ENCODE peak calls at places on chromosome 14, in ten cellular contexts. G is fibroblast of villous mesenchyme, W is substantia nigra, A is amniotic stem cell, M is neural progenitor cell, P is astrocyte of the cerebellum, J is RPMI7951, D is OCI-LY7, T is GM20000, F is uterus. U is an unnamed sample.

GRCh38 chr14:69719501-69719951 is 47.4 kb upstream of the SRSF5 start:
- DNase-seq in G (peak), W (no peak), A (peak), M (peak), P (peak), J (peak), D (no peak), T (no peak), F (peak), U (no peak)

GRCh38 chr14:90697577-90698206 is 118.5 kb downstream of the TTC7B start:
- DNase-seq in G (peak), W (peak), A (peak), M (peak), P (peak), J (peak), D (peak), T (peak), F (peak), U (peak)

GRCh38 chr14:36207500-36207899 is 31.0 kb upstream of the PTCSC3 start:
- DNase-seq in G (no peak), W (no peak), A (no peak), M (peak), P (no peak), J (peak), D (no peak), T (no peak), F (no peak), U (peak)

GRCh38 chr14:69878251-69878650 is 965 bp upstream of the SMOC1 start:
- DNase-seq in G (no peak), W (no peak), A (no peak), M (peak), P (no peak), J (no peak), D (no peak), T (no peak), F (no peak), U (no peak)

GRCh38 chr14:36241183-36241582 is 64.7 kb upstream of the PTCSC3 start:
- DNase-seq in G (peak), W (no peak), A (no peak), M (no peak), P (no peak), J (no peak), D (no peak), T (no peak), F (no peak), U (no peak)

GRCh38 chr14:43369710-43370109 is 1137.4 kb downstream of the FSCB start:
- DNase-seq in G (no peak), W (no peak), A (no peak), M (no peak), P (no peak), J (no peak), D (no peak), T (no peak), F (no peak), U (no peak)

GRCh38 chr14:98140862-98141261 is 1131.1 kb downstream of the BCL11B start:
- DNase-seq in G (no peak), W (no peak), A (no peak), M (no peak), P (no peak), J (no peak), D (no peak), T (no peak), F (no peak), U (no peak)

GRCh38 chr14:104299993-104300761 is 161.8 kb downstream of the KIF26A start:
- DNase-seq in G (no peak), W (no peak), A (no peak), M (no peak), P (no peak), J (no peak), D (no peak), T (no peak), F (peak), U (no peak)

GRCh38 chr14:35687335-35687939 is 121.7 kb downstream of the RALGAPA1 start:
- DNase-seq in G (peak), W (peak), A (peak), M (peak), P (peak), J (peak), D (peak), T (peak), F (no peak), U (peak)

GRCh38 chr14:98798099-98798498 is 473.9 kb downstream of the BCL11B start:
- DNase-seq in G (no peak), W (no peak), A (no peak), M (no peak), P (no peak), J (no peak), D (peak), T (no peak), F (no peak), U (no peak)

GRCh38 chr14:33026850-33027420 is 88.3 kb downstream of the NPAS3 start:
- DNase-seq in G (peak), W (peak), A (peak), M (no peak), P (peak), J (peak), D (no peak), T (no peak), F (no peak), U (no peak)

GRCh38 chr14:54567224-54567633 is 301 bp downstream of the SAMD4A start:
- DNase-seq in G (peak), W (no peak), A (no peak), M (peak), P (no peak), J (no peak), D (no peak), T (no peak), F (peak), U (peak)

GRCh38 chr14:58737511-58737910 is 99.7 kb downstream of the DACT1 start:
- DNase-seq in G (no peak), W (no peak), A (no peak), M (no peak), P (no peak), J (no peak), D (no peak), T (no peak), F (no peak), U (no peak)

GRCh38 chr14:104187931-104188726 is 49.7 kb downstream of the KIF26A start:
- DNase-seq in G (no peak), W (no peak), A (no peak), M (no peak), P (no peak), J (no peak), D (no peak), T (peak), F (no peak), U (peak)

GRCh38 chr14:64958201-64958600 is 13.9 kb downstream of the RAB15 start:
- DNase-seq in G (no peak), W (no peak), A (no peak), M (no peak), P (no peak), J (no peak), D (no peak), T (no peak), F (no peak), U (no peak)

GRCh38 chr14:21498540-21499526 is 12.3 kb downstream of the METTL3 start:
- DNase-seq in G (peak), W (no peak), A (peak), M (peak), P (peak), J (peak), D (peak), T (peak), F (no peak), U (peak)

GRCh38 chr14:80425686-80426085 is 214.4 kb upstream of the DIO2 start:
- DNase-seq in G (peak), W (no peak), A (peak), M (no peak), P (peak), J (peak), D (no peak), T (no peak), F (no peak), U (no peak)

GRCh38 chr14:26281280-26281998 is 316.4 kb downstream of the NOVA1 start:
- DNase-seq in G (peak), W (no peak), A (peak), M (no peak), P (peak), J (peak), D (no peak), T (no peak), F (no peak), U (peak)

GRCh38 chr14:83255015-83255726 is 1721.5 kb upstream of the SEL1L start:
- DNase-seq in G (peak), W (no peak), A (no peak), M (no peak), P (no peak), J (no peak), D (no peak), T (no peak), F (no peak), U (no peak)

GRCh38 chr14:70514168-70515069 is 20.4 kb downstream of the ADAM20 start:
- DNase-seq in G (no peak), W (no peak), A (no peak), M (no peak), P (no peak), J (peak), D (no peak), T (no peak), F (no peak), U (no peak)

GRCh38 chr14:32938719-32939253 is at the start of gene NPAS3:
- DNase-seq in G (no peak), W (peak), A (no peak), M (peak), P (no peak), J (peak), D (no peak), T (peak), F (no peak), U (peak)

GRCh38 chr14:53391631-53392030 is 238.5 kb upstream of the DDHD1 start:
- DNase-seq in G (peak), W (no peak), A (peak), M (no peak), P (peak), J (peak), D (no peak), T (no peak), F (no peak), U (no peak)

GRCh38 chr14:29111554-29111953 is 345.0 kb downstream of the FOXG1 start:
- DNase-seq in G (peak), W (no peak), A (no peak), M (no peak), P (no peak), J (no peak), D (no peak), T (no peak), F (no peak), U (peak)

GRCh38 chr14:68333265-68333664 is 459.6 kb downstream of the ZFP36L1 start:
- DNase-seq in G (no peak), W (no peak), A (no peak), M (no peak), P (no peak), J (no peak), D (peak), T (no peak), F (no peak), U (no peak)

GRCh38 chr14:70655110-70655826 is 13.6 kb downstream of the TTC9 start:
- DNase-seq in G (no peak), W (no peak), A (no peak), M (no peak), P (no peak), J (no peak), D (peak), T (peak), F (no peak), U (peak)

GRCh38 chr14:75232597-75232996 is 46.0 kb upstream of the FOS start:
- DNase-seq in G (no peak), W (no peak), A (no peak), M (no peak), P (no peak), J (no peak), D (peak), T (no peak), F (no peak), U (no peak)

GRCh38 chr14:55097894-55098560 is 31.0 kb upstream of the LGALS3 start:
- DNase-seq in G (no peak), W (no peak), A (no peak), M (no peak), P (no peak), J (peak), D (peak), T (peak), F (no peak), U (no peak)

GRCh38 chr14:68762944-68763831 is 29.7 kb downstream of the ZFP36L1 start:
- DNase-seq in G (peak), W (no peak), A (no peak), M (peak), P (no peak), J (peak), D (no peak), T (no peak), F (peak), U (peak)

GRCh38 chr14:21039585-21040369 is 2.4 kb upstream of the RNASE7 start:
- DNase-seq in G (peak), W (peak), A (peak), M (peak), P (peak), J (peak), D (peak), T (peak), F (peak), U (peak)

GRCh38 chr14:103021817-103022668 is 35.3 kb downstream of the CDC42BPB start:
- DNase-seq in G (peak), W (no peak), A (no peak), M (no peak), P (no peak), J (no peak), D (no peak), T (no peak), F (no peak), U (no peak)

GRCh38 chr14:58216544-58216943 is 16.6 kb downstream of the ACTR10 start:
- DNase-seq in G (peak), W (no peak), A (no peak), M (no peak), P (no peak), J (peak), D (no peak), T (no peak), F (no peak), U (no peak)

GRCh38 chr14:67426983-67427601 is 15.1 kb upstream of the PLEK2 start:
- DNase-seq in G (peak), W (peak), A (peak), M (peak), P (peak), J (peak), D (peak), T (peak), F (peak), U (peak)

GRCh38 chr14:53153702-53154112 is 584 bp upstream of the DDHD1 start:
- DNase-seq in G (no peak), W (no peak), A (no peak), M (no peak), P (no peak), J (no peak), D (no peak), T (no peak), F (no peak), U (no peak)

GRCh38 chr14:59768855-59769254 is 101.7 kb downstream of the RTN1 start:
- DNase-seq in G (no peak), W (no peak), A (no peak), M (no peak), P (no peak), J (no peak), D (no peak), T (no peak), F (no peak), U (no peak)

GRCh38 chr14:51805541-51805940 is 54.9 kb upstream of the GNG2 start:
- DNase-seq in G (no peak), W (no peak), A (no peak), M (no peak), P (no peak), J (no peak), D (no peak), T (no peak), F (no peak), U (peak)

GRCh38 chr14:73230051-73230450 is 7.3 kb upstream of the PAPLN start:
- DNase-seq in G (no peak), W (no peak), A (no peak), M (no peak), P (no peak), J (no peak), D (no peak), T (no peak), F (no peak), U (no peak)

GRCh38 chr14:38705220-38705619 is 397.8 kb downstream of the SEC23A start:
- DNase-seq in G (no peak), W (no peak), A (no peak), M (peak), P (no peak), J (no peak), D (no peak), T (no peak), F (no peak), U (no peak)

GRCh38 chr14:104316723-104317499 is 178.5 kb downstream of the KIF26A start:
- DNase-seq in G (no peak), W (no peak), A (no peak), M (no peak), P (no peak), J (no peak), D (no peak), T (no peak), F (no peak), U (no peak)